ENCODE peak calls at places on chromosome 1, in seven cellular contexts. R is neural crest cell, S is amniotic stem cell, H is NCI-H446 treated with DMSO at 0.1 percent for 48 hours, O is T-helper 2 cell, Z is hippocampal formation, B is left ventricle myocardium inferior. A is an unnamed sample.

GRCh38 chr1:227777156-227777555 is 38.3 kb upstream of the PRSS38 start:
- DNase-seq in S (no peak), R (no peak), B (no peak), O (no peak), Z (no peak), H (no peak), A (no peak)

GRCh38 chr1:229859026-229859425 is 208.0 kb upstream of the GALNT2 start:
- DNase-seq in B (no peak), Z (peak; percentile 33), H (no peak), S (no peak), O (no peak), R (no peak), A (no peak)

GRCh38 chr1:75341537-75341936 is 207.3 kb downstream of the LHX8 start:
- DNase-seq in O (no peak), S (no peak), H (no peak), Z (no peak), R (no peak), B (no peak), A (no peak)

GRCh38 chr1:115456441-115456961 is 118.5 kb upstream of the NGF start:
- DNase-seq in R (no peak), S (no peak), Z (no peak), B (no peak), H (no peak), O (no peak), A (no peak)

GRCh38 chr1:19488136-19488535 is 2.8 kb upstream of the CAPZB start:
- DNase-seq in H (no peak), R (no peak), B (no peak), Z (no peak), O (no peak), S (no peak), A (no peak)

GRCh38 chr1:26069941-26070807 is 2.7 kb upstream of the TRIM63 start:
- DNase-seq in S (no peak), Z (no peak), H (no peak), B (no peak), O (no peak), R (no peak), A (no peak)

GRCh38 chr1:151472852-151473731 is 13.8 kb upstream of the POGZ start:
- DNase-seq in H (no peak), O (peak; percentile 53), S (no peak), Z (peak; percentile 29), R (peak; percentile 39), B (peak; percentile 41), A (peak; percentile 64)

GRCh38 chr1:20386682-20387081 is 96.0 kb downstream of the VWA5B1 start:
- DNase-seq in H (no peak), B (no peak), S (no peak), R (no peak), O (no peak), Z (peak; percentile 31), A (no peak)

GRCh38 chr1:68542586-68542985 is 45.7 kb upstream of the DEPDC1 start:
- DNase-seq in B (no peak), H (no peak), Z (no peak), S (no peak), O (no peak), R (no peak), A (no peak)

GRCh38 chr1:171898956-171899355 is 57.7 kb downstream of the DNM3 start:
- DNase-seq in B (no peak), R (peak; percentile 44), Z (peak; percentile 99), S (no peak), O (no peak), H (no peak), A (no peak)

GRCh38 chr1:27496604-27497155 is 6.7 kb upstream of the WASF2 start:
- DNase-seq in R (no peak), O (no peak), S (no peak), B (peak; percentile 50), H (no peak), Z (no peak), A (no peak)

GRCh38 chr1:91805343-91805801 is 80.6 kb downstream of the TGFBR3 start:
- DNase-seq in B (no peak), R (no peak), O (peak; percentile 67), S (no peak), Z (no peak), H (no peak), A (no peak)